ENCODE peak calls at places on chromosomes 5 and 9, in ten cellular contexts. P is cerebellar cortex; B is T-cell; R is KG1; I is CD8-positive, alpha-beta T cell; F is fibroblast of the aortic adventitia; Z is adipocyte; N is iPS-NIHi11; M is CD4-positive, alpha-beta memory T cell; V is amniotic stem cell. G is an unnamed sample.

GRCh38 chr9:127174386-127175318 is 52.2 kb upstream of the ANGPTL2 start:
- DNase-seq in P (no peak), B (no peak), R (no peak), I (no peak), F (no peak), Z (no peak), N (no peak), M (no peak), V (no peak), G (no peak)

GRCh38 chr5:88690619-88691560 is 192.1 kb downstream of the MEF2C start:
- DNase-seq in P (peak; percentile 96), B (peak; percentile 63), R (no peak), I (peak; percentile 55), F (peak; percentile 63), Z (peak; percentile 88), N (peak; percentile 68), M (peak; percentile 69), V (peak; percentile 12), G (peak; percentile 77)

GRCh38 chr9:95075700-95076099 is 241.8 kb downstream of the FANCC start:
- DNase-seq in P (no peak), B (no peak), R (no peak), I (no peak), F (no peak), Z (no peak), N (no peak), M (no peak), V (no peak), G (no peak)

GRCh38 chr5:42889311-42889933 is 77.7 kb upstream of the SELENOP start:
- DNase-seq in P (peak; percentile 69), B (peak; percentile 65), R (peak; percentile 50), I (peak; percentile 64), F (peak; percentile 80), Z (peak; percentile 91), N (peak; percentile 73), M (peak; percentile 53), V (no peak), G (peak; percentile 78)

GRCh38 chr5:172802585-172803176 is 31.4 kb upstream of the ERGIC1 start:
- DNase-seq in P (no peak), B (no peak), R (no peak), I (no peak), F (peak; percentile 75), Z (peak; percentile 47), N (no peak), M (no peak), V (no peak), G (peak; percentile 82)

GRCh38 chr5:32044904-32045303 is 129.2 kb downstream of the GOLPH3 start:
- DNase-seq in P (no peak), B (no peak), R (no peak), I (no peak), F (peak; percentile 68), Z (no peak), N (no peak), M (no peak), V (no peak), G (peak; percentile 96)

GRCh38 chr5:144183254-144183889 is 12.7 kb downstream of the KCTD16 start:
- DNase-seq in P (peak; percentile 33), B (no peak), R (no peak), I (no peak), F (peak; percentile 71), Z (peak; percentile 86), N (no peak), M (no peak), V (peak; percentile 52), G (peak; percentile 62)

GRCh38 chr9:97529363-97530076 is 28.1 kb downstream of the TMOD1 start:
- DNase-seq in P (no peak), B (no peak), R (no peak), I (no peak), F (peak; percentile 49), Z (peak; percentile 4), N (no peak), M (no peak), V (no peak), G (peak; percentile 42)

GRCh38 chr5:138711816-138712215 is 41.4 kb upstream of the CTNNA1 start:
- DNase-seq in P (no peak), B (no peak), R (no peak), I (no peak), F (no peak), Z (no peak), N (no peak), M (no peak), V (no peak), G (peak; percentile 11)

GRCh38 chr9:106869458-106869857 is 6.5 kb downstream of the ZNF462 start:
- DNase-seq in P (no peak), B (no peak), R (no peak), I (no peak), F (peak; percentile 77), Z (peak; percentile 25), N (no peak), M (no peak), V (no peak), G (peak; percentile 57)

GRCh38 chr9:93964685-93965084 is 9.5 kb upstream of the BARX1 start:
- DNase-seq in P (no peak), B (no peak), R (no peak), I (no peak), F (no peak), Z (no peak), N (no peak), M (no peak), V (no peak), G (no peak)

GRCh38 chr9:121827251-121827967 is 176.0 kb downstream of the DAB2IP start:
- DNase-seq in P (no peak), B (no peak), R (no peak), I (no peak), F (no peak), Z (no peak), N (no peak), M (no peak), V (no peak), G (no peak)

GRCh38 chr9:87201316-87201715 is 254.0 kb upstream of the GAS1 start:
- DNase-seq in P (no peak), B (no peak), R (no peak), I (no peak), F (peak; percentile 51), Z (peak; percentile 84), N (no peak), M (no peak), V (no peak), G (no peak)

GRCh38 chr5:180141068-180141660 is 67.8 kb downstream of the RASGEF1C start:
- DNase-seq in P (no peak), B (peak; percentile 2), R (no peak), I (no peak), F (no peak), Z (no peak), N (no peak), M (no peak), V (no peak), G (no peak)

GRCh38 chr5:163135849-163136248 is 301.5 kb upstream of the CCNG1 start:
- DNase-seq in P (no peak), B (no peak), R (no peak), I (no peak), F (no peak), Z (no peak), N (no peak), M (no peak), V (no peak), G (no peak)

GRCh38 chr9:133943036-133943780 is 48.9 kb downstream of the VAV2 start:
- DNase-seq in P (no peak), B (no peak), R (no peak), I (peak; percentile 14), F (no peak), Z (no peak), N (no peak), M (no peak), V (no peak), G (no peak)

GRCh38 chr5:134964359-134965270 is 3.1 kb upstream of the CATSPER3 start:
- DNase-seq in P (no peak), B (peak; percentile 29), R (no peak), I (peak; percentile 23), F (no peak), Z (no peak), N (no peak), M (peak; percentile 59), V (no peak), G (no peak)

GRCh38 chr5:104048231-104048630 is 485.6 kb upstream of the NUDT12 start:
- DNase-seq in P (no peak), B (no peak), R (no peak), I (no peak), F (no peak), Z (no peak), N (no peak), M (no peak), V (no peak), G (peak; percentile 35)

GRCh38 chr5:72600401-72600981 is 93.3 kb upstream of the ZNF366 start:
- DNase-seq in P (no peak), B (no peak), R (no peak), I (no peak), F (peak; percentile 85), Z (peak; percentile 87), N (no peak), M (no peak), V (peak; percentile 85), G (peak; percentile 93)

GRCh38 chr9:119761737-119762136 is 392.5 kb upstream of the BRINP1 start:
- DNase-seq in P (no peak), B (no peak), R (no peak), I (no peak), F (no peak), Z (no peak), N (no peak), M (no peak), V (no peak), G (no peak)

GRCh38 chr5:146667633-146668032 is 151.6 kb upstream of the GPR151 start:
- DNase-seq in P (peak; percentile 72), B (no peak), R (no peak), I (no peak), F (peak; percentile 33), Z (peak; percentile 29), N (no peak), M (no peak), V (peak; percentile 6), G (peak; percentile 70)

GRCh38 chr9:98190757-98191105 is 1.7 kb downstream of the CORO2A start:
- DNase-seq in P (no peak), B (no peak), R (no peak), I (no peak), F (no peak), Z (no peak), N (no peak), M (no peak), V (no peak), G (no peak)

GRCh38 chr9:84174486-84174885 is 166.1 kb downstream of the SLC28A3 start:
- DNase-seq in P (no peak), B (no peak), R (no peak), I (no peak), F (no peak), Z (peak; percentile 22), N (no peak), M (no peak), V (no peak), G (no peak)

GRCh38 chr5:142128675-142129208 is 20.2 kb downstream of the NDFIP1 start:
- DNase-seq in P (no peak), B (no peak), R (no peak), I (no peak), F (no peak), Z (no peak), N (no peak), M (no peak), V (no peak), G (no peak)

GRCh38 chr5:128036961-128037360 is 46.6 kb upstream of the SLC12A2 start:
- DNase-seq in P (no peak), B (no peak), R (no peak), I (no peak), F (peak; percentile 30), Z (peak; percentile 69), N (no peak), M (no peak), V (no peak), G (peak; percentile 78)

GRCh38 chr9:88733651-88734470 is 198.9 kb downstream of the NXNL2 start:
- DNase-seq in P (no peak), B (no peak), R (no peak), I (no peak), F (peak; percentile 92), Z (peak; percentile 90), N (no peak), M (no peak), V (no peak), G (peak; percentile 73)

GRCh38 chr9:124894741-124895170 is 32.8 kb downstream of the ARPC5L start:
- DNase-seq in P (peak; percentile 68), B (peak; percentile 66), R (peak; percentile 20), I (peak; percentile 69), F (peak; percentile 58), Z (peak; percentile 55), N (peak; percentile 36), M (peak; percentile 51), V (no peak), G (peak; percentile 47)

GRCh38 chr9:111924281-111924680 is 27.7 kb downstream of the UGCG start:
- DNase-seq in P (no peak), B (no peak), R (no peak), I (no peak), F (no peak), Z (no peak), N (no peak), M (no peak), V (no peak), G (no peak)

G was measured in M059J.